ENCODE peak calls at places on chromosomes 13 and 19, in four cellular contexts. J is thoracic aorta, O is ovary, Z is astrocyte of the spinal cord. F is an unnamed sample.

GRCh38 chr13:31441804-31442487 is 242.2 kb downstream of the B3GLCT start:
- DNase-seq in J (no peak), O (peak; percentile 24), Z (no peak), F (no peak)

GRCh38 chr19:22607653-22608430 is 26.3 kb upstream of the ZNF492 start:
- DNase-seq in J (no peak), O (no peak), Z (no peak), F (no peak)

GRCh38 chr13:28045861-28046260 is 54.5 kb downstream of the FLT3 start:
- DNase-seq in J (no peak), O (no peak), Z (no peak), F (no peak)

GRCh38 chr19:43715776-43716175 is at the start of gene IRGC:
- DNase-seq in J (no peak), O (no peak), Z (no peak), F (no peak)

GRCh38 chr19:29714371-29714952 is 599 bp downstream of the C19orf12 start:
- DNase-seq in J (no peak), O (no peak), Z (peak; percentile 11), F (no peak)

GRCh38 chr19:56866563-56866962 is 26.0 kb upstream of the PEG3 start:
- DNase-seq in J (no peak), O (peak; percentile 89), Z (no peak), F (no peak)

GRCh38 chr19:1401138-1401888 is at the start of gene GAMT:
- DNase-seq in J (no peak), O (no peak), Z (no peak), F (no peak)

GRCh38 chr19:17520865-17521264 is 9.4 kb downstream of the PGLS start:
- DNase-seq in J (no peak), O (no peak), Z (no peak), F (no peak)

GRCh38 chr13:98766120-98766519 is 13.6 kb upstream of the SLC15A1 start:
- DNase-seq in J (no peak), O (no peak), Z (no peak), F (no peak)

GRCh38 chr13:36072536-36072935 is 58.6 kb downstream of the DCLK1 start:
- DNase-seq in J (no peak), O (no peak), Z (no peak), F (no peak)

GRCh38 chr19:31304877-31305312 is 44.3 kb downstream of the TSHZ3 start:
- DNase-seq in J (no peak), O (no peak), Z (no peak), F (no peak)

GRCh38 chr13:27177852-27178251 is 6.2 kb upstream of the USP12 start:
- DNase-seq in J (no peak), O (no peak), Z (no peak), F (no peak)

GRCh38 chr19:8489591-8490394 is 12.6 kb downstream of the PRAM1 start:
- DNase-seq in J (no peak), O (no peak), Z (no peak), F (no peak)

GRCh38 chr13:35531551-35531950 is 55.1 kb upstream of the MAB21L1 start:
- DNase-seq in J (no peak), O (no peak), Z (no peak), F (no peak)

GRCh38 chr19:48006762-48007161 is 12.3 kb downstream of the ELSPBP1 start:
- DNase-seq in J (no peak), O (no peak), Z (no peak), F (no peak)

DNA sequence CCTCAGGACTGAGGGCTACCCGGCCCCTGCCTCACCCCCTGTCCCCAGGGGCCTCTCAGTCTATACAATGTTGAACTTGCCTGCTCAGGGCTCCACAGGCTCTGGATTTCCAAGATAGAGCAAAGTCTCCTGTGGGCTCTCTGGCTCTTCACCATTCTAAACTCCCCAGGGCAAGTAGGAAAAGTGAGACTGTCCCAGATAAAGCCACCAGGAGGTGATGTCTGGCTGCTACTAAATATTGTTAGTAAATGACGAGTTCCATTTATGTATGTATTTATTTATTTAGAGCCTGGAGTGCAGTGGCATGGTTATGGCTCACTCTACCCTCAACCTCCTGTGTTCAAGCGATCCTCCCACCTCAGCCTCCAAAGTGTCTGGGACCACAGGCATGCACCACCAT is 73.6 kb upstream of the SIAH3 start:
- DNase-seq in J (no peak), O (no peak), Z (no peak), F (no peak)
- TF ChIP-seq CTCF in J (no peak), O (no peak), Z (peak; percentile 18), F (no peak)

GRCh38 chr19:10819124-10820060 is 16.6 kb downstream of the TMED1 start:
- DNase-seq in J (no peak), O (no peak), Z (no peak), F (no peak)

GRCh38 chr19:10820173-10820572 is 15.8 kb downstream of the TMED1 start:
- DNase-seq in J (no peak), O (no peak), Z (no peak), F (peak; percentile 30)

GRCh38 chr19:10817291-10818038 is 18.5 kb downstream of the TMED1 start:
- DNase-seq in J (peak; percentile 73), O (peak; percentile 80), Z (peak; percentile 83), F (peak; percentile 99)

GRCh38 chr19:10816691-10817090 is 19.3 kb downstream of the TMED1 start:
- DNase-seq in J (no peak), O (no peak), Z (no peak), F (peak; percentile 32)

DNA sequence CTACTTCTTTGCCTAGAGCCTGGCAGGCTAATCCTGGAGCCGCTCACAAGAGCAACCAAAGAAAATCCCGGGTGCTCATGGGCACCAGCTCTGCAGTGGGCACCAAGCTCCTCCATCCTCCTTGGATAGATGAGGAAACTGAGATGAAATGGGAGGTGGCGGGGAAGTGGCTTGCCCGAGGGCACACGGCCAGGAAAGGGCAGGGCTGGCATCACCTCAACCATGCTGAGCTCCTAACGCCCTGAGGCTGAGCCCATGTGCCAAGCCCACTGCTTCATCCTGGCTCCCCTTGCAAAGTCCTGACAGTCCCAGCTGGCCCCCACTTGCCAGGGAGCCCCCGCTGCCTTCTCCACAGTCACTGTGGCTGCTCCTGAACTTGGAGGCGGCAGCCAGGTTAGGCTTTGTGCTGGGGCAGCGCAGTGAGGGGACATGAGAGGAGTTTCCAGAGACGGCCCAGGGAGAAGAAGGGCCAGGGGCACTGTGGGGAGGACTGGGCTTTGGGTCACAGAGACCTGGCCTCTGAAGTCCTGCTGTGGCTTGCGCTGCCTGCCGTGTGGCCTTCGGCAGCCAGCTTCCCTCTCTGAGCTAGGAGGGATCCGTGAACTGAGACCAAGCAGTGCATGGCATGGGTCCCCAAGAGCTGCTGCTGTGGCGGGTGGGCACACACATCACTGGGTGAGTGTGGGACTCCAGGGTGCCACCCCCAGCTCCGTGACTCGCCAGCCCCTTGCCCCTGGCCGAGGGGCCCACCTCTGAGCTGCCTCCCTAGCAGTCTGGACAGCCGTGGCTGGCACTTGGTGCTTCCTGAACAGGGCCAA is 17.5 kb downstream of the TMED1 start:
- DNase-seq in J (no peak), O (no peak), Z (no peak), F (peak; percentile 53)
- H3K4me3 ChIP-seq in J (peak overlapping the region; percentile 75), O (no peak overlapping the region), Z (no peak overlapping the region), F (no peak overlapping the region)

GRCh38 chr19:28026636-28027035 is 1186.3 kb downstream of the UQCRFS1 start:
- DNase-seq in J (no peak), O (no peak), Z (no peak), F (no peak)
- TF ChIP-seq CTCF in J (no peak), O (no peak), Z (no peak), F (no peak)

GRCh38 chr19:46351241-46352041 is 4.6 kb downstream of the PPP5C start:
- DNase-seq in J (peak; percentile 47), O (no peak), Z (peak; percentile 43), F (peak; percentile 81)
- H3K4me3 ChIP-seq in J (peak overlapping the region; percentile 16), O (no peak overlapping the region), Z (no peak overlapping the region), F (no peak overlapping the region)

GRCh38 chr13:79227418-79227817 is 178.6 kb downstream of the RBM26 start:
- DNase-seq in J (no peak), O (no peak), Z (no peak), F (no peak)

GRCh38 chr13:79228972-79229371 is 177.1 kb downstream of the RBM26 start:
- DNase-seq in J (no peak), O (no peak), Z (no peak), F (no peak)

GRCh38 chr13:79225487-79226232 is 180.4 kb downstream of the RBM26 start:
- DNase-seq in J (no peak), O (no peak), Z (no peak), F (no peak)

GRCh38 chr13:79226250-79226649 is 179.8 kb downstream of the RBM26 start:
- DNase-seq in J (no peak), O (no peak), Z (no peak), F (no peak)

DNA sequence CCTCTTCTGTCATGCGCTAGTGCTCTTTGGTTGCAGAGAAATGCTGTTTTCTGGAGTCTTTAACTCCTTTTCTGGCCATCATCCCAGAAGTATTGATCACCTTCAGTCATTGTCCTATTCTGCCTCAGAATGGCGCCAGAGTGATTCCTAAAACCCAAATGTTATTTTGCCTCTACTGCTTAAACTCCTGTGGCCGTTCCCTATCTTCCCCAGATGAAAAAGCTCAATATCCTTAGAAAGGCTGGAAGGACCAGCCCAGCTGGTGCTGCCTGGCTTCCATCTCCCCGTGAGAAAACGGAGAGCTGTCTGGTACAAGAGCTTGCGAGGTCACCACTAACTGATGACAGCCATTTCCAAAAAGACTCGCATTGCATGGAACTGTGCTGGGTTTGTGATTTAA is 179.1 kb downstream of the RBM26 start:
- DNase-seq in J (no peak), O (no peak), Z (no peak), F (no peak)
- TF ChIP-seq CTCF in J (no peak), O (no peak), Z (no peak), F (no peak)

DNA sequence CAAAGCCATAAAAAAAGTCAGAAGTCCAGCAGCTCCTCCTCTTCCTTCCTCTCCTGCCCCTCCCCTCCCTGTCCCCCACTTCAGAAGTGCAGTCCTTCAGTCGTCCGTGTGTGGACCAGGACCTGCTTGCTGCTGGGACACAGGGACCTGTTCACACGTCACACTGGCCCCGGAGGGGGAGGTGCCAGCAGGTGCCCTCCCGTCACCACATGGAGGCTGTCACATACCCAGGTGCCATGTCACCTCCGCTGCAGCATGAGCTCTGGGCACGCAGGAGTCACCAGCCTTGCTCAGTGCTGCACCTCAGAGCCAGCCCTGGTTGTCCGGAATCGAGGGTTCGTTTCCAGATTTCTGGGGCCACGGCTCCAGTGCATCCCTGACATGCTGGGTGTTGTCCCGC is 3.9 kb upstream of the MCF2L start:
- DNase-seq in J (no peak), O (no peak), Z (no peak), F (no peak)
- H3K4me3 ChIP-seq in J (no peak overlapping the region), O (no peak overlapping the region), Z (no peak overlapping the region), F (no peak overlapping the region)

DNA sequence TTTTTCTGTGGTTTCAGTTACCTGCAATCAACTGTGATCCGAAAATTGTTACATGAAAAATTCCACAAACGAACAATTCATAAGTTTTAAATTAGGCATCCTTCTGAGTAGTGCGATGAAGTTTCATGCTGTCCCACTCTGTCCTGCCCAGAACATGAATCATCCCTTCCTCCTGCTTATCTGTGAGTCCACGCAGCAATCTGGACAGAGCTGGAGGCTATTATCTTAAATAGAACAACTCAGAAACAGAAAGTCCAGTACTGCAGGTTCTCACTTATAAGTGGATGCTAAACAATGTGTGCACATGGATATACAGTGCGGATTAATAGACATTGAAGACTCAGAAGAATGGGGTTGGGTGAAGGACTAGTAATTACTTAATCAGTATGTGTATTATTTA is 583.7 kb upstream of the SPRY2 start:
- DNase-seq in J (no peak), O (no peak), Z (peak; percentile 20), F (peak; percentile 85)
- TF ChIP-seq CTCF in J (no peak), O (no peak), Z (no peak), F (no peak)

F was measured in foreskin fibroblast.